ENCODE peak calls at places on chromosome 21, in six cellular contexts. D is neuronal stem cell, W is H9, V is mesenchymal stem cell, I is H1, J is trophoblast cell. L is an unnamed sample.

GRCh38 chr21:44658913-44659595 is 1.3 kb downstream of the KRTAP12-3 start:
- DNase-seq in W (peak), I (no peak), V (no peak), D (no peak), J (no peak), L (no peak)

GRCh38 chr21:34537838-34538237 is 25.8 kb upstream of the KCNE1 start:
- DNase-seq in W (no peak), J (peak), D (no peak), I (no peak), V (no peak), L (peak)

GRCh38 chr21:18622383-18622782 is 218.8 kb upstream of the TMPRSS15 start:
- DNase-seq in D (no peak), V (no peak), I (no peak), W (no peak), J (no peak), L (no peak)

GRCh38 chr21:16509466-16509865 is 779.7 kb downstream of the USP25 start:
- DNase-seq in W (no peak), J (no peak), D (no peak), I (no peak), V (no peak), L (peak)

GRCh38 chr21:15293251-15293650 is 228.5 kb upstream of the NRIP1 start:
- DNase-seq in J (peak), I (no peak), W (no peak), V (peak), D (peak), L (peak)

GRCh38 chr21:44405948-44406872 is 49.1 kb upstream of the LRRC3 start:
- DNase-seq in I (no peak), V (peak), J (peak), D (no peak), W (peak), L (no peak)

GRCh38 chr21:36320421-36321324 is 676 bp downstream of the MORC3 start:
- DNase-seq in W (peak), J (peak), D (peak), V (peak), I (no peak), L (peak)

GRCh38 chr21:28421716-28422480 is 570.8 kb downstream of the LTN1 start:
- DNase-seq in I (no peak), J (peak), D (no peak), W (no peak), V (no peak), L (peak)

GRCh38 chr21:27079807-27080206 is 112.9 kb upstream of the ADAMTS5 start:
- DNase-seq in J (no peak), I (no peak), D (no peak), W (no peak), V (no peak), L (peak)

GRCh38 chr21:44944596-44944995 is 4.8 kb downstream of the SLX9 start:
- DNase-seq in V (no peak), W (no peak), I (no peak), J (no peak), D (no peak), L (no peak)

GRCh38 chr21:19228241-19228640 is 824.7 kb upstream of the TMPRSS15 start:
- DNase-seq in I (no peak), V (peak), J (no peak), W (no peak), D (no peak), L (no peak)

GRCh38 chr21:45386336-45386727 is 18.6 kb upstream of the COL18A1 start:
- DNase-seq in J (no peak), D (no peak), I (no peak), W (no peak), V (no peak), L (no peak)

GRCh38 chr21:28704746-28705145 is 287.9 kb downstream of the LTN1 start:
- DNase-seq in D (no peak), I (no peak), J (no peak), W (no peak), V (no peak), L (peak)

GRCh38 chr21:38995755-38996154 is 187.5 kb downstream of the PSMG1 start:
- DNase-seq in D (no peak), I (no peak), J (no peak), V (no peak), W (no peak), L (no peak)

GRCh38 chr21:36104306-36105300 is 30.3 kb upstream of the CBR3 start:
- DNase-seq in J (peak), I (peak), W (peak), D (peak), V (peak), L (peak)

GRCh38 chr21:23542097-23542496 is 2065.2 kb downstream of the MRPL39 start:
- DNase-seq in W (no peak), D (no peak), V (no peak), J (no peak), I (no peak), L (no peak)

GRCh38 chr21:43598416-43599120 is 60.7 kb downstream of the HSF2BP start:
- DNase-seq in D (no peak), J (peak), W (no peak), I (no peak), V (peak), L (peak)

GRCh38 chr21:35349378-35350080 is 300.4 kb upstream of the RUNX1 start:
- DNase-seq in V (no peak), D (no peak), I (no peak), J (no peak), W (no peak), L (peak)

GRCh38 chr21:44785620-44786344 is 15.8 kb downstream of the UBE2G2 start:
- DNase-seq in I (no peak), V (peak), D (no peak), J (no peak), W (no peak), L (peak)

GRCh38 chr21:24046816-24047443 is 1560.4 kb downstream of the MRPL39 start:
- DNase-seq in I (no peak), D (no peak), W (no peak), J (no peak), V (no peak), L (no peak)

GRCh38 chr21:16181024-16181423 is 451.2 kb downstream of the USP25 start:
- DNase-seq in I (no peak), V (no peak), W (no peak), J (no peak), D (no peak), L (no peak)

GRCh38 chr21:35323947-35324346 is 274.8 kb upstream of the RUNX1 start:
- DNase-seq in J (no peak), D (no peak), V (peak), I (no peak), W (no peak), L (no peak)

GRCh38 chr21:46410516-46410915 is 48.2 kb upstream of the DIP2A start:
- DNase-seq in I (no peak), W (no peak), V (no peak), J (no peak), D (no peak), L (no peak)
- H3K14ac ChIP-seq in I (no peak), W (no peak), V (no peak), J (no peak), D (no peak), L (no peak)

GRCh38 chr21:20997633-20998455 is at the start of gene NCAM2:
- DNase-seq in I (no peak), J (peak), V (peak), D (peak), W (peak), L (peak)
- H3K14ac ChIP-seq in I (no peak), J (no peak), V (no peak), D (no peak), W (no peak), L (no peak)

GRCh38 chr21:31352841-31353240 is 8.8 kb upstream of the TIAM1 start:
- DNase-seq in W (no peak), J (peak), D (no peak), V (no peak), I (no peak), L (no peak)

GRCh38 chr21:31354604-31355443 is 10.8 kb upstream of the TIAM1 start:
- DNase-seq in D (no peak), V (peak), I (no peak), W (no peak), J (peak), L (peak)

GRCh38 chr21:31354122-31354521 is 10.1 kb upstream of the TIAM1 start:
- DNase-seq in D (no peak), J (peak), V (no peak), W (no peak), I (no peak), L (no peak)

GRCh38 chr21:31360717-31361116 is 16.7 kb upstream of the TIAM1 start:
- DNase-seq in I (no peak), W (no peak), V (no peak), J (no peak), D (no peak), L (no peak)

DNA sequence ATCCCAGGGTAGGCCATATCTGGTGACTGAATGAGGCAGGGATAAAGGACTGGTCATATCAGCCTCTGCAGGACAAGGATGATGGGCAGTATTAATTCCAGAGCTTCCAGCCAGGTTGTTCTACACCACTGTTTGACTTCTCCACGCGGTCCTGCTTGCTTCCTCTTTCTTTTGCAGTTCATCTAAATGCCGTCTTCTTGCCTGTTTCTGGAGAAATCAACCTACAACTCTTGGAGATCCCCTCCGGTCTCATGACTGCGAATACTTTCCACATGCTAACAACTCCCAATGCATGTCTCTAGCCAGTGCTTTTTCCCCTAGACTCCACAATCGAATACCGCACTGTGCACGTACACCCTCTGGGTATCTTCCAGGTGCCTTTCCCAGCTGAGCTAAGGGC is 14.1 kb upstream of the TIAM1 start:
- DNase-seq in I (no peak), D (no peak), V (no peak), W (no peak), J (no peak), L (no peak)
- H3K14ac ChIP-seq in I (no peak), D (no peak), V (no peak), W (no peak), J (no peak), L (no peak)

DNA sequence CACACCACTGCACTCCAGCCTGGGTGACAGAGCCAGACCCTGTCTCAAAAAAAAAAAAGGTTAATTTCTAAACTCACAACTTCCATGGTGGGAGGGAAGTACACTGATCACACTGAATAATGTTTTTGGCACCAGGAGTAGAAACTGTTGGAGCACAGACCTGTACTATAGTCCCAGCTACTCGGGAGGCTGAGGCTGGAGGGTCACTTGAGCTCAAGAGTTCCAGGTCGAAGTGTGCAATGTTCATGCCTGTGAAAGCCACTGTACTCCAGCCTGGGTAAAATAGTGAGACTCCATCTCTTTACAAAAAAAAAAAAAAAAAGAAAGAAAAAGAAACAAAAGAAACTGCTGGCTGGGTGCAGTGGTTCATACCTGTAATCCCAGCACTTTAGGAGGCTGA is 35.3 kb downstream of the TMEM50B start:
- DNase-seq in I (no peak), J (no peak), D (no peak), V (no peak), W (no peak), L (no peak)
- H3K14ac ChIP-seq in I (no peak), J (no peak), D (no peak), V (no peak), W (no peak), L (no peak)

GRCh38 chr21:42237161-42237560 is 18.2 kb downstream of the ABCG1 start:
- DNase-seq in W (no peak), V (no peak), J (no peak), I (no peak), D (no peak), L (no peak)

GRCh38 chr21:42235593-42235992 is 16.7 kb downstream of the ABCG1 start:
- DNase-seq in W (no peak), J (peak), D (no peak), I (no peak), V (no peak), L (no peak)

GRCh38 chr21:42234464-42235241 is 15.7 kb downstream of the ABCG1 start:
- DNase-seq in V (peak), J (peak), D (peak), W (peak), I (no peak), L (peak)

GRCh38 chr21:42236693-42237092 is 17.8 kb downstream of the ABCG1 start:
- DNase-seq in V (no peak), W (no peak), D (no peak), J (no peak), I (no peak), L (no peak)

GRCh38 chr21:42236014-42236413 is 17.1 kb downstream of the ABCG1 start:
- DNase-seq in I (no peak), D (no peak), W (no peak), V (no peak), J (no peak), L (no peak)
- H3K14ac ChIP-seq in I (no peak), D (no peak), W (no peak), V (no peak), J (no peak), L (no peak)

GRCh38 chr21:32768530-32768929 is 3.0 kb downstream of the PAXBP1 start:
- DNase-seq in D (no peak), J (no peak), W (no peak), V (no peak), I (no peak), L (peak)
- H3K14ac ChIP-seq in D (no peak), J (no peak), W (no peak), V (no peak), I (no peak), L (no peak)

DNA sequence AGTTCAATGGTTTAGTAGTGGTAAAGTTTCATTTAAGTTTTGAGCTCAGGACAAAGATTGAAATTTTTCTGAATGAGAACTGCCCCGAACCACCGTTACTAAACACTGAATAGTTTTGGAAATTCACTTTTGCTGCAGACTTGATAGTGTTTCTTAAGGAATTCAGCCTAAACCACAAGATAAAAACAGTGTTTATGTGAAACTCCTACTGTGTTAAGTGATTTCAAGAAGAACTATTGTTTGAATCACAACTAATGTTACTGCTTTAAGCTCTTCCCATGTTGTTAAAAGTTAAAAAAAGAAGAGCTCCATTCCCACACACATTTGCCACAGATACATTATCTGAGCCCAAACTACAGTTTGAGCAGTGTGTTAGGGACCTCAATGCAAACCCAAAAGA is 159.2 kb downstream of the DYRK1A start:
- DNase-seq in V (peak), J (no peak), W (no peak), D (no peak), I (no peak), L (peak)
- H3K14ac ChIP-seq in V (no peak), J (no peak), W (no peak), D (no peak), I (no peak), L (no peak)